ENCODE peak calls at places on chromosomes 2 and 18, in ten cellular contexts. I is gastroesophageal sphincter; A is activated T-cell treated with anti-CD3 and anti-CD28 coated beads, Interleukin-2, amount 50 U/mL, for 4 hours; Q is CD4-positive, alpha-beta T cell; F is left cardiac atrium; T is activated T-helper 17 cell treated with anti-CD3 and anti-CD28 coated beads, Interleukin-2, amount 50 U/mL, for 72 hours; J is activated CD8-positive, alpha-beta T cell treated with anti-CD3 and anti-CD28 coated beads, Interleukin-2, amount 10 ng/mL, durations not matched to agents 7 days and 5 days; P is upper lobe of left lung; W is upper lobe of right lung; U is aorta. E is an unnamed sample.
A peak's percentile ranks its signal among the peaks of the same experiment; 100 is the strongest.

GRCh38 chr2:219281588-219281987 is 2.4 kb downstream of the DNAJB2 start:
- ATAC-seq in I (no peak), A (no peak), Q (no peak), F (no peak), T (no peak), J (no peak), P (no peak), W (no peak), U (no peak), E (no peak)

GRCh38 chr2:229090231-229090630 is 180.9 kb downstream of the PID1 start:
- ATAC-seq in I (no peak), A (no peak), Q (no peak), F (peak; percentile 39), T (no peak), J (no peak), P (no peak), W (no peak), U (no peak), E (no peak)

GRCh38 chr2:217890445-217890844 is 112.3 kb downstream of the TNS1 start:
- ATAC-seq in I (peak; percentile 76), A (no peak), Q (no peak), F (peak; percentile 61), T (no peak), J (no peak), P (peak; percentile 27), W (peak; percentile 39), U (peak; percentile 58), E (peak; percentile 28)

GRCh38 chr2:215498411-215498810 is 62.5 kb upstream of the FN1 start:
- ATAC-seq in I (no peak), A (no peak), Q (no peak), F (peak; percentile 47), T (no peak), J (no peak), P (no peak), W (no peak), U (no peak), E (no peak)

GRCh38 chr2:240051697-240052096 is 1.6 kb downstream of the OR6B3 start:
- ATAC-seq in I (no peak), A (no peak), Q (no peak), F (no peak), T (no peak), J (no peak), P (no peak), W (no peak), U (no peak), E (no peak)

GRCh38 chr2:101197215-101197745 is 46.1 kb upstream of the TBC1D8 start:
- ATAC-seq in I (no peak), A (no peak), Q (no peak), F (no peak), T (no peak), J (no peak), P (no peak), W (no peak), U (no peak), E (no peak)

GRCh38 chr2:148829618-148830017 is 45.4 kb upstream of the KIF5C start:
- ATAC-seq in I (no peak), A (no peak), Q (no peak), F (no peak), T (no peak), J (no peak), P (no peak), W (no peak), U (no peak), E (no peak)

GRCh38 chr2:176514805-176515500 is 245.7 kb downstream of the MTX2 start:
- ATAC-seq in I (no peak), A (no peak), Q (no peak), F (no peak), T (no peak), J (no peak), P (no peak), W (no peak), U (no peak), E (peak; percentile 79)

GRCh38 chr2:201618744-201619654 is 24.3 kb downstream of the TMEM237 start:
- ATAC-seq in I (peak; percentile 77), A (no peak), Q (no peak), F (peak; percentile 97), T (no peak), J (no peak), P (peak; percentile 92), W (peak; percentile 96), U (peak; percentile 93), E (peak; percentile 76)

GRCh38 chr18:1464444-1465217 is 560.0 kb downstream of the ADCYAP1 start:
- ATAC-seq in I (no peak), A (no peak), Q (no peak), F (no peak), T (no peak), J (no peak), P (no peak), W (no peak), U (no peak), E (no peak)

GRCh38 chr2:40725040-40725439 is 273.1 kb upstream of the SLC8A1 start:
- ATAC-seq in I (no peak), A (no peak), Q (no peak), F (peak; percentile 60), T (no peak), J (no peak), P (no peak), W (no peak), U (no peak), E (no peak)

GRCh38 chr18:22765889-22766288 is 167.2 kb upstream of the RBBP8 start:
- ATAC-seq in I (no peak), A (no peak), Q (no peak), F (peak; percentile 85), T (no peak), J (no peak), P (no peak), W (no peak), U (no peak), E (no peak)

GRCh38 chr2:230614913-230615332 is 97.7 kb upstream of the CAB39 start:
- ATAC-seq in I (no peak), A (peak; percentile 75), Q (peak; percentile 43), F (no peak), T (peak; percentile 82), J (peak; percentile 52), P (no peak), W (peak; percentile 71), U (no peak), E (peak; percentile 59)

GRCh38 chr2:85806358-85807118 is 52.7 kb downstream of the ATOH8 start:
- ATAC-seq in I (peak; percentile 22), A (no peak), Q (no peak), F (no peak), T (no peak), J (no peak), P (no peak), W (peak; percentile 71), U (no peak), E (peak; percentile 24)

GRCh38 chr2:71779306-71779855 is 326.0 kb downstream of the DYSF start:
- ATAC-seq in I (no peak), A (no peak), Q (no peak), F (peak; percentile 14), T (no peak), J (no peak), P (no peak), W (no peak), U (no peak), E (no peak)

GRCh38 chr2:64124168-64124567 is 20.1 kb downstream of the PELI1 start:
- ATAC-seq in I (no peak), A (no peak), Q (no peak), F (no peak), T (no peak), J (no peak), P (no peak), W (no peak), U (no peak), E (no peak)

GRCh38 chr2:213751446-213751845 is 467.2 kb downstream of the SPAG16 start:
- ATAC-seq in I (no peak), A (no peak), Q (no peak), F (no peak), T (no peak), J (no peak), P (no peak), W (no peak), U (no peak), E (peak; percentile 55)

GRCh38 chr2:110870545-110870944 is 138.2 kb downstream of the ACOXL start:
- ATAC-seq in I (no peak), A (no peak), Q (no peak), F (no peak), T (no peak), J (no peak), P (no peak), W (no peak), U (no peak), E (no peak)

GRCh38 chr2:233448565-233448964 is 94.3 kb downstream of the DGKD start:
- ATAC-seq in I (no peak), A (no peak), Q (no peak), F (no peak), T (no peak), J (no peak), P (no peak), W (no peak), U (no peak), E (no peak)

GRCh38 chr2:33272001-33272400 is 204.4 kb upstream of the RASGRP3 start:
- ATAC-seq in I (no peak), A (peak; percentile 66), Q (peak; percentile 44), F (no peak), T (peak; percentile 73), J (peak; percentile 47), P (no peak), W (no peak), U (no peak), E (no peak)

GRCh38 chr2:101150306-101151140 is 659 bp downstream of the TBC1D8 start:
- ATAC-seq in I (peak; percentile 32), A (peak; percentile 32), Q (no peak), F (peak; percentile 14), T (peak; percentile 18), J (peak; percentile 31), P (peak; percentile 25), W (peak; percentile 36), U (peak; percentile 3), E (peak; percentile 20)

E was measured in esophagus mucosa.